ENCODE peak calls at places on chromosomes 5 and 9, in five cellular contexts. V is GM23248, W is pancreas, F is DND-41, L is MM.1S. A is an unnamed sample.

GRCh38 chr5:149838881-149839739 is 105.5 kb downstream of the PDE6A start:
- DNase-seq in V (peak), W (no peak), L (no peak), F (no peak), A (no peak)

GRCh38 chr5:170886210-170886894 is 24.5 kb downstream of the RANBP17 start:
- DNase-seq in V (no peak), W (peak), F (no peak), L (no peak), A (no peak)

GRCh38 chr9:27528278-27528885 is 1.2 kb downstream of the MOB3B start:
- DNase-seq in F (peak), V (peak), L (no peak), W (peak), A (peak)

GRCh38 chr9:131982683-131983239 is 96.9 kb downstream of the MED27 start:
- DNase-seq in W (no peak), V (peak), F (no peak), L (no peak), A (no peak)

GRCh38 chr5:138241688-138242547 is 28.8 kb upstream of the CDC23 start:
- DNase-seq in W (peak), L (no peak), F (no peak), V (peak), A (no peak)

GRCh38 chr9:135978650-135979461 is 17.7 kb upstream of the UBAC1 start:
- DNase-seq in L (no peak), V (no peak), F (peak), W (no peak), A (peak)

GRCh38 chr5:1211701-1212100 is 10.3 kb downstream of the SLC6A19 start:
- DNase-seq in W (no peak), F (no peak), V (no peak), L (no peak), A (no peak)

GRCh38 chr9:126410229-126410628 is 83.6 kb downstream of the MVB12B start:
- DNase-seq in F (no peak), W (no peak), L (no peak), V (no peak), A (no peak)

GRCh38 chr5:90888511-90889324 is 330.1 kb downstream of the ADGRV1 start:
- DNase-seq in L (no peak), V (peak), W (no peak), F (no peak), A (no peak)

GRCh38 chr5:132410451-132411381 is 41.2 kb downstream of the SLC22A5 start:
- DNase-seq in F (peak), V (peak), W (peak), L (peak), A (peak)

GRCh38 chr9:93646640-93647178 is 70.3 kb downstream of the PHF2 start:
- DNase-seq in L (no peak), F (no peak), W (no peak), V (no peak), A (no peak)

GRCh38 chr5:178384815-178385471 is 152.3 kb upstream of the PHYKPL start:
- DNase-seq in F (peak), W (no peak), L (no peak), V (no peak), A (no peak)

GRCh38 chr5:151319334-151319733 is 15.8 kb upstream of the SLC36A3 start:
- DNase-seq in L (peak), W (peak), V (peak), F (no peak), A (no peak)

DNA sequence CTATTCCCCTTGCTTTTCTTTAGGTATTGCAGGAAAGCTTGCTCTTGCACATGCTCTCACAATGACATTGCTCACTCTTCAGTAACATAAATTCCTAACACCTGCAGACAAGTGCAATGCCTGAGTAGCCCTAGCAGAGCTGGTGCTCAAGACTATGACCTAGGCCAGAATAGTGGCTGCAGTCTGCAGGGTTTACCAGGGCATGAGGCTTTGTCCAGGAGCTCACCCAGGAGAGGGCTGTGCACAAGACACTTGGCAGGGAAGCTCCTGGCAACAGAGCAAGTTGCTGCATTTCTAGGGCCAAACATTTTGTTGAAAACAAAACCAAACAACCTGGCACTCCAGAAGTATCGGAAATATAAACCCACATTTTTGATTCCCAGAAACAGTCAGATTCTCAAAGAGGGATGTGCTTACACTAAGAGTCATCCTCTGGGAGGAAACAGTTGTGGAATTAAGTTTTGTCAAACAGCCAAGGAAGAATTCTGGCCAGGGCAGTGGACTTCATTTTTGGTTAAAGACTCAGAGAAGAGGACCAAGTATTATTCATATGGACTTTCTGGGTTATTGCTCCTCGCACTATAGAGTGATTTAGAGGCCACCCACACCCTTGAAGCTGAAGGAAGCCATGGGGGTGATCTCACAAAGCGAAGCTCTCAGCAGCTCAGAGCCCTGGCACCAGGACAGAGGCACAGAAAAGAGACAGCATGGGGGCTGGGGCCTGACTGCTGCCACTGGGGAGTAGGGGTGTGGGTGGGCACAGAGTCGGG is 44.9 kb downstream of the MACROH2A1 start:
- DNase-seq in V (peak), L (no peak), F (no peak), W (no peak), A (no peak)
- H3K27ac ChIP-seq in V (peak), L (no peak), F (peak), W (no peak), A (no peak)

GRCh38 chr9:20303066-20303465 is 319.2 kb downstream of the MLLT3 start:
- DNase-seq in V (no peak), F (no peak), W (no peak), L (no peak), A (no peak)
- H3K27ac ChIP-seq in V (no peak), F (no peak), W (no peak), L (no peak), A (no peak)

DNA sequence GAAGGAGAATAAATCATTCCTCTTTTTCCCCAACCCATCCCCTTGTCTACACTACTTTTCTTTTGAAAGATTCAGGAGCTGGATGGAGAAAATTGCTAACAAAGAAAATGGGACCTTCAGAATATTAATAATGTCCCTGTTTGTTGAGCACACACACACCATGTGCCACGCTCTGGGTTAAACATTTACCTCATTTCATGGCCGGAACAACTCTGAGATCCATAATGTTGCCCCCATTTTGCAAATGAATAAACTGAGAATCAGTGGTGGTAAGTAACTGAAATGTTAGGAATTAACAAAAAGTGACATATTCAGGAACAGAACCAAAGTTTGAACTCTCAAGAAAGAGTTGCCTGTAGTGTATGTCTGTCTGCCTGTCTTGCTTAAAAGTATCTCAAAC is 51.5 kb upstream of the SMAD5 start:
- DNase-seq in V (no peak), W (no peak), F (no peak), L (no peak), A (no peak)
- H3K27ac ChIP-seq in V (peak), W (peak), F (no peak), L (peak), A (no peak)

GRCh38 chr9:134123764-134124128 is 12.1 kb upstream of the WDR5 start:
- DNase-seq in V (peak), F (no peak), W (no peak), L (no peak), A (no peak)
- H3K27ac ChIP-seq in V (no peak), F (no peak), W (no peak), L (no peak), A (no peak)

GRCh38 chr9:116156621-116157314 is 3.2 kb downstream of the PAPPA start:
- DNase-seq in L (no peak), F (no peak), V (peak), W (peak), A (peak)
- H3K27ac ChIP-seq in L (no peak), F (no peak), V (peak), W (peak), A (no peak)

A was measured in caudate nucleus.